ENCODE peak calls at places on chromosomes 4 and X, in seven cellular contexts. R is SK-N-SH, G is GM12892, B is K562, U is H1, O is HepG2, K is GM12878. D is an unnamed sample.

GRCh38 chr4:80007745-80008149 is 65.3 kb downstream of the ANTXR2 start:
- DNase-seq in R (no peak), G (no peak), B (no peak), U (no peak), O (no peak), K (peak), D (no peak)

GRCh38 chrX:153906126-153906917 is 1.8 kb downstream of the AVPR2 start:
- DNase-seq in R (no peak), G (no peak), B (no peak), U (no peak), O (no peak), K (no peak), D (no peak)

GRCh38 chrX:105050921-105051320 is 169.6 kb downstream of the TEX13A start:
- DNase-seq in R (no peak), G (no peak), B (no peak), U (no peak), O (no peak), K (no peak), D (no peak)

GRCh38 chr4:7323872-7324650 is 110.7 kb downstream of the PSAPL1 start:
- DNase-seq in R (no peak), G (no peak), B (no peak), U (no peak), O (peak), K (no peak), D (no peak)

GRCh38 chr4:87856816-87857215 is 24.0 kb downstream of the MEPE start:
- DNase-seq in R (no peak), G (no peak), B (no peak), U (no peak), O (peak), K (no peak), D (no peak)

GRCh38 chr4:68218044-68218443 is 27.4 kb downstream of the TMPRSS11B start:
- DNase-seq in R (no peak), G (no peak), B (no peak), U (no peak), O (no peak), K (no peak), D (no peak)

GRCh38 chr4:1448589-1449420 is 42.6 kb upstream of the NKX1-1 start:
- DNase-seq in R (peak), G (no peak), B (no peak), U (peak), O (no peak), K (no peak), D (peak)

GRCh38 chrX:2714551-2714950 is 23.5 kb downstream of the CD99 start:
- DNase-seq in R (no peak), G (no peak), B (no peak), U (no peak), O (no peak), K (no peak), D (no peak)

GRCh38 chrX:80014141-80014940 is at the start of gene TBX22:
- DNase-seq in R (no peak), G (no peak), B (no peak), U (no peak), O (no peak), K (no peak), D (no peak)

GRCh38 chr4:140819621-140820020 is 63.4 kb upstream of the TBC1D9 start:
- DNase-seq in R (no peak), G (no peak), B (no peak), U (no peak), O (no peak), K (no peak), D (no peak)

GRCh38 chr4:107896158-107896645 is 35.1 kb upstream of the CYP2U1 start:
- DNase-seq in R (no peak), G (no peak), B (no peak), U (no peak), O (peak), K (no peak), D (no peak)

GRCh38 chr4:173436866-173437265 is 38.0 kb upstream of the SCRG1 start:
- DNase-seq in R (no peak), G (no peak), B (no peak), U (no peak), O (no peak), K (no peak), D (no peak)

GRCh38 chrX:39969826-39970569 is 127.8 kb downstream of the BCOR start:
- DNase-seq in R (no peak), G (no peak), B (no peak), U (no peak), O (no peak), K (no peak), D (no peak)

GRCh38 chr4:15213415-15213814 is 211.1 kb downstream of the CPEB2 start:
- DNase-seq in R (no peak), G (no peak), B (no peak), U (no peak), O (no peak), K (no peak), D (no peak)

GRCh38 chr4:46270986-46271596 is 118.8 kb downstream of the GABRA2 start:
- DNase-seq in R (peak), G (no peak), B (peak), U (no peak), O (peak), K (peak), D (no peak)

GRCh38 chr4:25439913-25440477 is 62.9 kb downstream of the ANAPC4 start:
- DNase-seq in R (peak), G (peak), B (peak), U (peak), O (peak), K (peak), D (peak)

GRCh38 chr4:169723207-169723606 is 34.5 kb downstream of the HPF1 start:
- DNase-seq in R (peak), G (no peak), B (no peak), U (no peak), O (peak), K (no peak), D (no peak)

GRCh38 chr4:39825090-39825489 is 127.2 kb downstream of the UBE2K start:
- DNase-seq in R (no peak), G (no peak), B (no peak), U (no peak), O (no peak), K (no peak), D (no peak)

GRCh38 chr4:141432000-141432712 is 204.2 kb upstream of the IL15 start:
- DNase-seq in R (no peak), G (no peak), B (no peak), U (no peak), O (no peak), K (no peak), D (no peak)

GRCh38 chr4:69639542-69639941 is at the start of gene UGT2A2:
- DNase-seq in R (no peak), G (no peak), B (no peak), U (no peak), O (no peak), K (no peak), D (no peak)

GRCh38 chr4:121192500-121192899 is 28.4 kb upstream of the TNIP3 start:
- DNase-seq in R (peak), G (no peak), B (no peak), U (no peak), O (peak), K (peak), D (no peak)

GRCh38 chr4:38823766-38824165 is 19.2 kb upstream of the TLR1 start:
- DNase-seq in R (no peak), G (no peak), B (no peak), U (no peak), O (no peak), K (no peak), D (no peak)

GRCh38 chrX:74923942-74924448 is 1.3 kb downstream of the NEXMIF start:
- DNase-seq in R (peak), G (peak), B (no peak), U (no peak), O (no peak), K (no peak), D (no peak)

GRCh38 chrX:56802921-56803848 is 74.1 kb downstream of the NBDY start:
- DNase-seq in R (peak), G (no peak), B (peak), U (peak), O (peak), K (peak), D (no peak)

GRCh38 chr4:15689540-15689939 is 7.9 kb downstream of the FAM200B start:
- DNase-seq in R (no peak), G (no peak), B (no peak), U (no peak), O (no peak), K (no peak), D (no peak)

GRCh38 chrX:129678881-129679195 is 24.1 kb upstream of the APLN start:
- DNase-seq in R (no peak), G (no peak), B (no peak), U (no peak), O (no peak), K (no peak), D (no peak)

GRCh38 chr4:72451349-72451748 is 117.7 kb downstream of the ADAMTS3 start:
- DNase-seq in R (no peak), G (no peak), B (no peak), U (no peak), O (no peak), K (no peak), D (no peak)
- TF ChIP-seq TAF1 in R (no peak), G (no peak), B (no peak), U (no peak), O (no peak), K (no peak), D (no peak)

DNA sequence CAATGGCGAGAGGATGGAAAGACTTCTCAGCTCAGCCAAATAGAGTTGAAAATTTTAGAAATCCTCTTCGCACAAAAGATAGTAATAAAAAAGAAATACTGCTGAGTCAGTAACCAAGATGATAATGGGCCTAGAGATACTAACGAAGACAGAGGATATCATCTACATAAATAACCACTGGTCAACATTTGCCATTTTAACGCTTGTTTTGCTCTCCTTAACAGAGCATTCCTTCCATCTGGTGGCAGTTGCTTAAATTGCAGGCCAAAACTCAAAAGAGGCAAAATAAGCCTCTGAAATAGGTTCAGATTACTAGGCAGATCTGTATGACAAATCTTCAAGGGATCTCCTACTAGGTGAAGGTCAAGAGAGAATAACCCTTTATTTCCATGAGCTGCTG is 51.7 kb upstream of the MCF2 start:
- DNase-seq in R (no peak), G (no peak), B (peak), U (peak), O (no peak), K (no peak), D (no peak)
- TF ChIP-seq TAF1 in R (no peak), G (no peak), B (no peak), U (no peak), O (no peak), K (no peak), D (no peak)

GRCh38 chrX:155747520-155747919 is 133.6 kb upstream of the VAMP7 start:
- DNase-seq in R (no peak), G (no peak), B (no peak), U (no peak), O (no peak), K (no peak), D (no peak)

GRCh38 chrX:155744534-155744933 is 131.8 kb upstream of the TMLHE start:
- DNase-seq in R (no peak), G (no peak), B (no peak), U (no peak), O (no peak), K (no peak), D (no peak)

GRCh38 chrX:155751131-155751530 is 130.0 kb upstream of the VAMP7 start:
- DNase-seq in R (no peak), G (no peak), B (no peak), U (no peak), O (no peak), K (no peak), D (no peak)

GRCh38 chrX:155745792-155746191 is 133.0 kb upstream of the TMLHE start:
- DNase-seq in R (no peak), G (no peak), B (peak), U (no peak), O (peak), K (no peak), D (no peak)
- TF ChIP-seq TAF1 in R (no peak), G (no peak), B (no peak), U (no peak), O (no peak), K (no peak), D (no peak)

DNA sequence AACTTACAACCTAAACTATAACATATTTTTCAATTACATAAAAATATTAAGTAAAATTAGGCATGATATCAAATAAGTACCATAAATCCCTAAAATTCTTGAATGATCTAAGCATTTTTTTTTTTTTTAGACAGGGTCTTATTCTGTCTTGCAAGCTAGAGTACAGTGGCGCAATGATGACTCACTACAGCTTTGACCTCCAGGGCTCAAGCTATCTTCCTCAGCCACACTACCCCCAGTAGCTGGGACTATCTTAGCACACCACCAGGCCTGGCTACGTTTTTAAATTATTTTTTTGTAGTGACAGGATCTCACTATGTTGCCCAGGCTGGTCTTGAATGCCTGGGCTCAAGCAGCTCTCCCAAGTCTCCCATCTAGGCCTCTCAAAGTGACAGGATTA is 1042.3 kb downstream of the FSTL5 start:
- DNase-seq in R (no peak), G (no peak), B (no peak), U (no peak), O (no peak), K (no peak), D (no peak)
- TF ChIP-seq TAF1 in R (no peak), G (no peak), B (no peak), U (no peak), O (no peak), K (no peak), D (no peak)

D was measured in GM12891.